ENCODE peak calls at places on chromosomes 16 and 17, in six cellular contexts. One of them, this sample, is unnamed.

GRCh38 chr16:12661656-12662172 is 142.0 kb downstream of the CPPED1 start:
- DNase-seq in NCI-H2227 treated with DMSO at 0.1 percent for 48 hours: no peak
- DNase-seq in tibial nerve: no peak
- DNase-seq in iPS-NIHi11: peak
- DNase-seq in EH: peak
- DNase-seq in WTC11: peak
- DNase-seq in this sample: peak

GRCh38 chr17:50883850-50884291 is 17.7 kb upstream of the TOB1 start:
- DNase-seq in NCI-H2227 treated with DMSO at 0.1 percent for 48 hours: no peak
- DNase-seq in tibial nerve: no peak
- DNase-seq in iPS-NIHi11: no peak
- DNase-seq in EH: no peak
- DNase-seq in WTC11: no peak
- DNase-seq in this sample: no peak

GRCh38 chr16:15032547-15033308 is 23.1 kb downstream of the NTAN1 start:
- DNase-seq in NCI-H2227 treated with DMSO at 0.1 percent for 48 hours: no peak
- DNase-seq in tibial nerve: no peak
- DNase-seq in iPS-NIHi11: no peak
- DNase-seq in EH: peak
- DNase-seq in WTC11: no peak
- DNase-seq in this sample: no peak

GRCh38 chr17:78559749-78560368 is 17.3 kb downstream of the DNAH17 start:
- DNase-seq in NCI-H2227 treated with DMSO at 0.1 percent for 48 hours: no peak
- DNase-seq in tibial nerve: no peak
- DNase-seq in iPS-NIHi11: peak
- DNase-seq in EH: no peak
- DNase-seq in WTC11: peak
- DNase-seq in this sample: no peak

GRCh38 chr16:11219188-11219587 is 36.8 kb downstream of the SOCS1 start:
- DNase-seq in NCI-H2227 treated with DMSO at 0.1 percent for 48 hours: no peak
- DNase-seq in tibial nerve: no peak
- DNase-seq in iPS-NIHi11: no peak
- DNase-seq in EH: no peak
- DNase-seq in WTC11: no peak
- DNase-seq in this sample: no peak

GRCh38 chr17:57675988-57676387 is 69.1 kb downstream of the CCDC182 start:
- DNase-seq in NCI-H2227 treated with DMSO at 0.1 percent for 48 hours: no peak
- DNase-seq in tibial nerve: no peak
- DNase-seq in iPS-NIHi11: no peak
- DNase-seq in EH: no peak
- DNase-seq in WTC11: no peak
- DNase-seq in this sample: peak

GRCh38 chr17:82384051-82384729 is 12.6 kb downstream of the UTS2R start:
- DNase-seq in NCI-H2227 treated with DMSO at 0.1 percent for 48 hours: no peak
- DNase-seq in tibial nerve: no peak
- DNase-seq in iPS-NIHi11: no peak
- DNase-seq in EH: no peak
- DNase-seq in WTC11: no peak
- DNase-seq in this sample: no peak

GRCh38 chr17:38729886-38730525 is at the start of gene CISD3:
- DNase-seq in NCI-H2227 treated with DMSO at 0.1 percent for 48 hours: peak
- DNase-seq in tibial nerve: peak
- DNase-seq in iPS-NIHi11: peak
- DNase-seq in EH: peak
- DNase-seq in WTC11: peak
- DNase-seq in this sample: peak

GRCh38 chr16:7420843-7421242 is 88.2 kb downstream of the RBFOX1 start:
- DNase-seq in NCI-H2227 treated with DMSO at 0.1 percent for 48 hours: no peak
- DNase-seq in tibial nerve: no peak
- DNase-seq in iPS-NIHi11: no peak
- DNase-seq in EH: no peak
- DNase-seq in WTC11: no peak
- DNase-seq in this sample: no peak

This sample was measured in ecto neural progenitor cell.